ENCODE peak calls at places on chromosomes 7 and 10, in seven cellular contexts. One of them, this sample, is unnamed.

GRCh38 chr10:76302936-76303656 is 871.7 kb downstream of the LRMDA start:
- DNase-seq in heart left ventricle: no peak
- DNase-seq in Calu3: no peak
- DNase-seq in neural crest cell: no peak
- DNase-seq in foreskin keratinocyte: peak
- DNase-seq in stomach: no peak
- DNase-seq in vagina: no peak
- DNase-seq in this sample: no peak

GRCh38 chr10:128361487-128361886 is 235.3 kb upstream of the MKI67 start:
- DNase-seq in heart left ventricle: no peak
- DNase-seq in Calu3: no peak
- DNase-seq in neural crest cell: no peak
- DNase-seq in foreskin keratinocyte: no peak
- DNase-seq in stomach: no peak
- DNase-seq in vagina: peak
- DNase-seq in this sample: no peak

GRCh38 chr10:26380815-26381214 is 57.3 kb upstream of the APBB1IP start:
- DNase-seq in heart left ventricle: no peak
- DNase-seq in Calu3: no peak
- DNase-seq in neural crest cell: no peak
- DNase-seq in foreskin keratinocyte: no peak
- DNase-seq in stomach: no peak
- DNase-seq in vagina: no peak
- DNase-seq in this sample: no peak

GRCh38 chr7:73789051-73789450 is 19.0 kb upstream of the CLDN3 start:
- DNase-seq in heart left ventricle: no peak
- DNase-seq in Calu3: no peak
- DNase-seq in neural crest cell: no peak
- DNase-seq in foreskin keratinocyte: no peak
- DNase-seq in stomach: no peak
- DNase-seq in vagina: no peak
- DNase-seq in this sample: no peak

GRCh38 chr10:6990891-6991290 is 410.8 kb upstream of the PRKCQ start:
- DNase-seq in heart left ventricle: no peak
- DNase-seq in Calu3: no peak
- DNase-seq in neural crest cell: no peak
- DNase-seq in foreskin keratinocyte: no peak
- DNase-seq in stomach: no peak
- DNase-seq in vagina: no peak
- DNase-seq in this sample: no peak

GRCh38 chr10:98316156-98316555 is 48.2 kb upstream of the LOXL4 start:
- DNase-seq in heart left ventricle: no peak
- DNase-seq in Calu3: no peak
- DNase-seq in neural crest cell: no peak
- DNase-seq in foreskin keratinocyte: no peak
- DNase-seq in stomach: no peak
- DNase-seq in vagina: no peak
- DNase-seq in this sample: no peak

GRCh38 chr7:117834983-117835664 is 38.1 kb downstream of the CTTNBP2 start:
- DNase-seq in heart left ventricle: no peak
- DNase-seq in Calu3: no peak
- DNase-seq in neural crest cell: no peak
- DNase-seq in foreskin keratinocyte: no peak
- DNase-seq in stomach: no peak
- DNase-seq in vagina: no peak
- DNase-seq in this sample: no peak

GRCh38 chr10:73096041-73096451 is 620 bp downstream of the P4HA1 start:
- DNase-seq in heart left ventricle: peak
- DNase-seq in Calu3: peak
- DNase-seq in neural crest cell: peak
- DNase-seq in foreskin keratinocyte: peak
- DNase-seq in stomach: peak
- DNase-seq in vagina: no peak
- DNase-seq in this sample: peak

GRCh38 chr7:100865372-100865911 is 1.7 kb upstream of the TRIP6 start:
- DNase-seq in heart left ventricle: no peak
- DNase-seq in Calu3: peak
- DNase-seq in neural crest cell: no peak
- DNase-seq in foreskin keratinocyte: peak
- DNase-seq in stomach: no peak
- DNase-seq in vagina: no peak
- DNase-seq in this sample: no peak

GRCh38 chr7:149281508-149282330 is 19.7 kb downstream of the ZNF783 start:
- DNase-seq in heart left ventricle: no peak
- DNase-seq in Calu3: no peak
- DNase-seq in neural crest cell: no peak
- DNase-seq in foreskin keratinocyte: no peak
- DNase-seq in stomach: no peak
- DNase-seq in vagina: no peak
- DNase-seq in this sample: no peak

GRCh38 chr7:7136857-7137309 is 45.5 kb upstream of the C1GALT1 start:
- DNase-seq in heart left ventricle: no peak
- DNase-seq in Calu3: no peak
- DNase-seq in neural crest cell: no peak
- DNase-seq in foreskin keratinocyte: no peak
- DNase-seq in stomach: no peak
- DNase-seq in vagina: no peak
- DNase-seq in this sample: no peak

GRCh38 chr7:32047801-32048200 is 22.4 kb downstream of the PDE1C start:
- DNase-seq in heart left ventricle: no peak
- DNase-seq in Calu3: no peak
- DNase-seq in neural crest cell: no peak
- DNase-seq in foreskin keratinocyte: no peak
- DNase-seq in stomach: no peak
- DNase-seq in vagina: no peak
- DNase-seq in this sample: no peak

GRCh38 chr7:157558061-157558460 is 221.3 kb downstream of the DNAJB6 start:
- DNase-seq in heart left ventricle: peak
- DNase-seq in Calu3: no peak
- DNase-seq in neural crest cell: no peak
- DNase-seq in foreskin keratinocyte: no peak
- DNase-seq in stomach: no peak
- DNase-seq in vagina: no peak
- DNase-seq in this sample: no peak

GRCh38 chr7:112212516-112213036 is 6.1 kb downstream of the ZNF277 start:
- DNase-seq in heart left ventricle: no peak
- DNase-seq in Calu3: no peak
- DNase-seq in neural crest cell: no peak
- DNase-seq in foreskin keratinocyte: no peak
- DNase-seq in stomach: no peak
- DNase-seq in vagina: no peak
- DNase-seq in this sample: no peak

GRCh38 chr7:66629222-66629658 is 559 bp downstream of the KCTD7 start:
- DNase-seq in heart left ventricle: peak
- DNase-seq in Calu3: no peak
- DNase-seq in neural crest cell: no peak
- DNase-seq in foreskin keratinocyte: no peak
- DNase-seq in stomach: peak
- DNase-seq in vagina: no peak
- DNase-seq in this sample: no peak

GRCh38 chr7:82405291-82405690 is 38.3 kb downstream of the CACNA2D1 start:
- DNase-seq in heart left ventricle: no peak
- DNase-seq in Calu3: no peak
- DNase-seq in neural crest cell: no peak
- DNase-seq in foreskin keratinocyte: no peak
- DNase-seq in stomach: no peak
- DNase-seq in vagina: no peak
- DNase-seq in this sample: no peak

GRCh38 chr7:137934941-137935848 is 66.7 kb downstream of the CREB3L2 start:
- DNase-seq in heart left ventricle: no peak
- DNase-seq in Calu3: no peak
- DNase-seq in neural crest cell: no peak
- DNase-seq in foreskin keratinocyte: no peak
- DNase-seq in stomach: no peak
- DNase-seq in vagina: no peak
- DNase-seq in this sample: peak
- TF ChIP-seq CTCF in heart left ventricle: no peak
- TF ChIP-seq CTCF in Calu3: no peak
- TF ChIP-seq CTCF in neural crest cell: no peak
- TF ChIP-seq CTCF in foreskin keratinocyte: no peak
- TF ChIP-seq CTCF in stomach: no peak
- TF ChIP-seq CTCF in vagina: no peak
- TF ChIP-seq CTCF in this sample: no peak

DNA sequence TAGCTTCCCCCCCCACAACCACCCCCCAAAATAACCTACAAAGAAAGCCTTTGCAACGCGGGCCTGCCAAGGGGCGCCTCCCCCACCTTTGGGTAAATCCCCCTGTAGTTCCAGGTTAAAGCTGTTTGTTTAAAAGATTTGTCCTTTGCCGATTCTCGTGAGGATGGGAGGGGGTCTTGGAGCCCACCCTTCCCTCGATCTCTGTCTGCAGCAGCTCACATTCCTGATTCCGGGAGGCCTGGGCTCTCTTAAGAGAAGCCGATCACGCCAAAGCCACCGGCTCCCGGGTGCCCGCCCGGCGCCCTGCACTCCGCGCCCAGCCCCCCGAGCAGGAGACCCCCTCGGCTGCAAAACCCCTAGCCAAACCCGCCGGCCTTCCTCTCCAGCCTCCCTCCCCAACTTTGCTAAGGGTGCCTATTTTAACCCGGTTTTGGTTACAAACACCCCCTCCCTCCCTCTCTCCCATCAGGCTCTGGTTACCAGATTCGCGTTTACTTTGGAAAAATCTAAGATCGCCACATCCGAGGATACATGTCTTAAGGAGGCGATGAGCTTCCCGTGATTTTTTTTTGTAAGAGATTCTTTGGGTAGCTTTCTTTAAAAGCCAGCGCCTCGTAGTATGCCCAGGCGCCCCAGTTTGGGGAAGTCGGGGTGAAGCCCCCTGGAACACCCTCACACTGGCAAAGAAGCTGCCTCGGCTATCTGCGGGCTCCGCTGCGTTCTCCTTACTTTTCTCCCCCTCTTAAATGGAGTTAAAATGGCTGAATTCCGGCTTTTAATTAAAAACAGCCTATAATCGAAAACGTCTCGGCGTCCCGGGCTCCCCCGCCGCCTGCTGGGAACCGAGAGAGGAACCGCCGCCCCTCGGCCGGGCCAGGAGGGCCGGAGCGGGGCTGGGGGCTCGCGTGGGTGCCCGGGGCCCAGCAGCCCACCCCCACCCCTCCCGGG is 1.0 kb downstream of the TNRC18 start:
- DNase-seq in heart left ventricle: peak
- DNase-seq in Calu3: peak
- DNase-seq in neural crest cell: peak
- DNase-seq in foreskin keratinocyte: peak
- DNase-seq in stomach: no peak
- DNase-seq in vagina: no peak
- DNase-seq in this sample: no peak
- TF ChIP-seq CTCF in heart left ventricle: no peak
- TF ChIP-seq CTCF in Calu3: no peak
- TF ChIP-seq CTCF in neural crest cell: no peak
- TF ChIP-seq CTCF in foreskin keratinocyte: no peak
- TF ChIP-seq CTCF in stomach: no peak
- TF ChIP-seq CTCF in vagina: no peak
- TF ChIP-seq CTCF in this sample: no peak

DNA sequence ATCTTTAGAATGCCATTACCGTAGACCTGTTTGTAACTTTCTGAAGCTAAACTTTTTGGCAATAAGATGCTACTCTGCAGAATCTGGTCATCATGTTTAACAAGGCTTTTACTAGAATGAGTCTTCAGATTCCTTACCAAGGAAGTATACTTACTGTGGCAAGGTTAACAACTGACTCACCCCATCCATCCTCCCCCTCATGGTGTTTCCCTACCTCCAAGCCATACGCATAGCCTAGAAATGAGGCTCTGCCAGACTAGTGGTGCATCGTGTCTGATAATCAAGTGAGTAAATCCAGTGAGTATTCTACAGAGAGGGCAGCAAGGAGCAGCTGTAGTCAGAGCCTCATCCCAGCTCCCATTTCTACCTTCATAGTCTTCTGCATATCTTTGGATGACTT is 223.6 kb downstream of the IPMK start:
- DNase-seq in heart left ventricle: no peak
- DNase-seq in Calu3: no peak
- DNase-seq in neural crest cell: no peak
- DNase-seq in foreskin keratinocyte: peak
- DNase-seq in stomach: no peak
- DNase-seq in vagina: no peak
- DNase-seq in this sample: no peak
- TF ChIP-seq CTCF in heart left ventricle: no peak
- TF ChIP-seq CTCF in Calu3: no peak
- TF ChIP-seq CTCF in neural crest cell: no peak
- TF ChIP-seq CTCF in foreskin keratinocyte: no peak
- TF ChIP-seq CTCF in stomach: no peak
- TF ChIP-seq CTCF in vagina: no peak
- TF ChIP-seq CTCF in this sample: no peak

GRCh38 chr7:75704928-75705327 is 33.8 kb downstream of the HIP1 start:
- DNase-seq in heart left ventricle: no peak
- DNase-seq in Calu3: no peak
- DNase-seq in neural crest cell: no peak
- DNase-seq in foreskin keratinocyte: no peak
- DNase-seq in stomach: no peak
- DNase-seq in vagina: no peak
- DNase-seq in this sample: no peak
- TF ChIP-seq CTCF in heart left ventricle: no peak
- TF ChIP-seq CTCF in Calu3: no peak
- TF ChIP-seq CTCF in neural crest cell: no peak
- TF ChIP-seq CTCF in foreskin keratinocyte: no peak
- TF ChIP-seq CTCF in stomach: no peak
- TF ChIP-seq CTCF in vagina: no peak
- TF ChIP-seq CTCF in this sample: no peak

GRCh38 chr7:159328096-159328495 is 183.4 kb upstream of the VIPR2 start:
- DNase-seq in heart left ventricle: no peak
- DNase-seq in Calu3: no peak
- DNase-seq in neural crest cell: no peak
- DNase-seq in foreskin keratinocyte: no peak
- DNase-seq in stomach: no peak
- DNase-seq in vagina: no peak
- DNase-seq in this sample: no peak
- TF ChIP-seq CTCF in heart left ventricle: no peak
- TF ChIP-seq CTCF in Calu3: no peak
- TF ChIP-seq CTCF in neural crest cell: no peak
- TF ChIP-seq CTCF in foreskin keratinocyte: no peak
- TF ChIP-seq CTCF in stomach: no peak
- TF ChIP-seq CTCF in vagina: no peak
- TF ChIP-seq CTCF in this sample: no peak

GRCh38 chr7:127226685-127227374 is 25.9 kb downstream of the GRM8 start:
- DNase-seq in heart left ventricle: no peak
- DNase-seq in Calu3: no peak
- DNase-seq in neural crest cell: no peak
- DNase-seq in foreskin keratinocyte: no peak
- DNase-seq in stomach: no peak
- DNase-seq in vagina: no peak
- DNase-seq in this sample: no peak
- TF ChIP-seq CTCF in heart left ventricle: no peak
- TF ChIP-seq CTCF in Calu3: no peak
- TF ChIP-seq CTCF in neural crest cell: no peak
- TF ChIP-seq CTCF in foreskin keratinocyte: no peak
- TF ChIP-seq CTCF in stomach: no peak
- TF ChIP-seq CTCF in vagina: no peak
- TF ChIP-seq CTCF in this sample: no peak

GRCh38 chr7:99489235-99489634 is 10.8 kb downstream of the ZNF394 start:
- DNase-seq in heart left ventricle: no peak
- DNase-seq in Calu3: no peak
- DNase-seq in neural crest cell: no peak
- DNase-seq in foreskin keratinocyte: no peak
- DNase-seq in stomach: no peak
- DNase-seq in vagina: no peak
- DNase-seq in this sample: no peak
- TF ChIP-seq CTCF in heart left ventricle: no peak
- TF ChIP-seq CTCF in Calu3: no peak
- TF ChIP-seq CTCF in neural crest cell: peak
- TF ChIP-seq CTCF in foreskin keratinocyte: peak
- TF ChIP-seq CTCF in stomach: no peak
- TF ChIP-seq CTCF in vagina: no peak
- TF ChIP-seq CTCF in this sample: no peak

This sample was measured in GM06990.